ENCODE peak calls at places on chromosomes 13 and 19, in five cellular contexts. V is sigmoid colon, H is GM12878, N is IMR-90, L is stomach. Z is an unnamed sample.

GRCh38 chr19:19276386-19276785 is 3.3 kb upstream of the TM6SF2 start:
- DNase-seq in V (no peak), H (no peak), N (peak; percentile 70), L (no peak), Z (no peak)

GRCh38 chr19:10567696-10568443 is 909 bp downstream of the CDKN2D start:
- DNase-seq in V (no peak), H (no peak), N (no peak), L (no peak), Z (no peak)

GRCh38 chr19:35449347-35450043 is 1.4 kb downstream of the FFAR2 start:
- DNase-seq in V (no peak), H (no peak), N (no peak), L (peak; percentile 38), Z (no peak)

GRCh38 chr19:35975608-35976214 is 19.3 kb upstream of the SDHAF1 start:
- DNase-seq in V (no peak), H (no peak), N (peak; percentile 26), L (no peak), Z (no peak)

GRCh38 chr13:24540236-24541126 is 27.9 kb upstream of the PARP4 start:
- DNase-seq in V (no peak), H (no peak), N (no peak), L (no peak), Z (no peak)

GRCh38 chr13:39364797-39365468 is 238.1 kb downstream of the LHFPL6 start:
- DNase-seq in V (no peak), H (no peak), N (peak; percentile 48), L (no peak), Z (no peak)

GRCh38 chr19:18915639-18916038 is 3.5 kb downstream of the COPE start:
- DNase-seq in V (no peak), H (no peak), N (peak; percentile 30), L (peak; percentile 36), Z (no peak)

GRCh38 chr19:35460608-35461007 is 12.6 kb downstream of the FFAR2 start:
- DNase-seq in V (no peak), H (no peak), N (no peak), L (no peak), Z (no peak)

GRCh38 chr13:100646030-100646673 is 28.4 kb downstream of the TMTC4 start:
- DNase-seq in V (no peak), H (no peak), N (peak; percentile 31), L (peak; percentile 36), Z (no peak)

GRCh38 chr19:8585894-8586750 is 8.9 kb upstream of the MYO1F start:
- DNase-seq in V (no peak), H (no peak), N (no peak), L (peak; percentile 61), Z (no peak)

GRCh38 chr13:59666504-59666903 is 497.2 kb downstream of the DIAPH3 start:
- DNase-seq in V (no peak), H (no peak), N (peak; percentile 7), L (no peak), Z (no peak)

GRCh38 chr13:32031815-32032345 is 306 bp downstream of the FRY start:
- DNase-seq in V (no peak), H (no peak), N (no peak), L (no peak), Z (no peak)

GRCh38 chr13:109869312-109870237 is 83.2 kb upstream of the IRS2 start:
- DNase-seq in V (peak; percentile 93), H (no peak), N (peak; percentile 44), L (peak; percentile 75), Z (no peak)

GRCh38 chr19:55536951-55537740 is at the start of gene SBK2:
- DNase-seq in V (no peak), H (no peak), N (no peak), L (no peak), Z (no peak)

GRCh38 chr13:106105153-106105552 is 430.3 kb downstream of the EFNB2 start:
- DNase-seq in V (no peak), H (no peak), N (peak; percentile 11), L (no peak), Z (no peak)

GRCh38 chr13:43232866-43233265 is 209.5 kb downstream of the DNAJC15 start:
- DNase-seq in V (no peak), H (no peak), N (peak; percentile 77), L (no peak), Z (no peak)

GRCh38 chr19:46107371-46107770 is 17.1 kb downstream of the IGFL3 start:
- DNase-seq in V (no peak), H (no peak), N (peak; percentile 28), L (no peak), Z (no peak)

GRCh38 chr13:53191091-53191490 is 162.5 kb downstream of the OLFM4 start:
- DNase-seq in V (no peak), H (no peak), N (peak; percentile 11), L (no peak), Z (no peak)

GRCh38 chr13:98706446-98707110 is 45.9 kb downstream of the SLC15A1 start:
- DNase-seq in V (no peak), H (peak; percentile 9), N (peak; percentile 13), L (no peak), Z (no peak)

GRCh38 chr13:40083841-40084240 is 428.4 kb downstream of the COG6 start:
- DNase-seq in V (no peak), H (no peak), N (no peak), L (no peak), Z (no peak)

GRCh38 chr13:42405665-42406390 is 133.9 kb downstream of the AKAP11 start:
- DNase-seq in V (no peak), H (peak; percentile 97), N (peak; percentile 8), L (no peak), Z (no peak)

GRCh38 chr13:23778879-23779278 is 110.3 kb downstream of the MIPEP start:
- DNase-seq in V (no peak), H (no peak), N (peak; percentile 63), L (no peak), Z (no peak)

GRCh38 chr19:7644550-7644877 is 7.6 kb downstream of the STXBP2 start:
- DNase-seq in V (no peak), H (no peak), N (no peak), L (no peak), Z (no peak)

GRCh38 chr13:99086869-99087129 is 108.9 kb upstream of the DOCK9 start:
- DNase-seq in V (peak; percentile 74), H (no peak), N (no peak), L (no peak), Z (no peak)

GRCh38 chr13:38687246-38688229 is 661 bp downstream of the FREM2 start:
- DNase-seq in V (peak; percentile 64), H (no peak), N (no peak), L (no peak), Z (no peak)

GRCh38 chr13:52848455-52849190 is at the start of gene PCDH8:
- DNase-seq in V (no peak), H (no peak), N (no peak), L (no peak), Z (no peak)

GRCh38 chr13:103852036-103852435 is 785.8 kb upstream of the SLC10A2 start:
- DNase-seq in V (no peak), H (no peak), N (no peak), L (no peak), Z (no peak)

GRCh38 chr19:2035590-2035991 is 15.5 kb downstream of the MKNK2 start:
- DNase-seq in V (peak; percentile 66), H (no peak), N (no peak), L (no peak), Z (no peak)

GRCh38 chr19:18392417-18392816 is 5.0 kb downstream of the LRRC25 start:
- DNase-seq in V (peak; percentile 76), H (no peak), N (no peak), L (peak; percentile 86), Z (peak; percentile 90)

GRCh38 chr13:103531278-103531677 is 465.1 kb upstream of the SLC10A2 start:
- DNase-seq in V (no peak), H (no peak), N (no peak), L (no peak), Z (no peak)

GRCh38 chr13:31859546-31859945 is 120.2 kb downstream of the RXFP2 start:
- DNase-seq in V (no peak), H (no peak), N (no peak), L (no peak), Z (no peak)

GRCh38 chr13:42997381-42997780 is 5.3 kb upstream of the EPSTI1 start:
- DNase-seq in V (no peak), H (no peak), N (peak; percentile 40), L (no peak), Z (no peak)

GRCh38 chr19:40467007-40467565 is 285 bp downstream of the SPTBN4 start:
- DNase-seq in V (peak; percentile 68), H (no peak), N (no peak), L (no peak), Z (no peak)
- H3K4me3 ChIP-seq in V (peak overlapping the region; percentile 75), H (no peak overlapping the region), N (peak overlapping the region; percentile 30), L (peak overlapping the region; percentile 77), Z (peak overlapping the region; percentile 15)

DNA sequence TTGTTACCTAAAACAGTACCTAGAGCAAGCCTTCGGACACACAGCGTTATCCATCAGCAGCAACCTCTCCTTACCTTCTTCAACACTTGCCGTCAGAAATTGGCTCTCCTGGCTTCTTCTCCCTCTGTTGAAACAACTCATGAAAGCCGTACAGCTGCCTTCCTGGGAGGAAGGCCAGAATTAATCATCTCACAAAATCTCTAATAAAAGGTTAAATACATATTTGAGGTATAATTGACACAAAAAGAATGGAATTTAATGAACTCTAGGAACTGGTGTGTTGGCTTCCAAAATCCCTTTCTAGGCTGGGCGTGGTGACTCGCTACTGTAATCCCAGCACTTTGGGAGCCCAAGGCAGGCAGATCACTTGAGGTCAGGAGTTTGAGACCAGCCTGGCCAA is 37.3 kb upstream of the GTF2F2 start:
- DNase-seq in V (no peak), H (no peak), N (peak; percentile 66), L (no peak), Z (no peak)
- TF ChIP-seq POLR2A in V (no peak), H (no peak), N (no peak), L (no peak), Z (no peak)

GRCh38 chr13:82480415-82480814 is 1401.9 kb downstream of the SLITRK1 start:
- DNase-seq in V (no peak), H (no peak), N (no peak), L (no peak), Z (no peak)
- TF ChIP-seq CTCF in V (no peak), H (no peak), N (no peak), L (no peak), Z (no peak)

GRCh38 chr13:30802501-30802900 is 67.2 kb downstream of the ALOX5AP start:
- DNase-seq in V (peak; percentile 61), H (no peak), N (no peak), L (no peak), Z (no peak)
- H3K4me3 ChIP-seq in V (peak overlapping the region; percentile 50), H (no peak overlapping the region), N (no peak overlapping the region), L (peak overlapping the region; percentile 41), Z (no peak overlapping the region)

GRCh38 chr19:38385804-38386257 is 2.0 kb downstream of the GGN start:
- DNase-seq in V (no peak), H (no peak), N (no peak), L (no peak), Z (no peak)
- TF ChIP-seq POLR2A in V (no peak), H (peak; percentile 27), N (no peak), L (no peak), Z (no peak)

GRCh38 chr13:49694446-49694845 is 3.2 kb upstream of the EBPL start:
- DNase-seq in V (no peak), H (no peak), N (no peak), L (no peak), Z (no peak)

GRCh38 chr13:49690990-49691886 is at the start of gene EBPL:
- DNase-seq in V (peak; percentile 96), H (peak; percentile 47), N (peak; percentile 86), L (peak; percentile 95), Z (peak; percentile 93)

GRCh38 chr13:49693877-49694276 is 2.6 kb upstream of the EBPL start:
- DNase-seq in V (no peak), H (no peak), N (no peak), L (no peak), Z (no peak)

GRCh38 chr13:49693191-49693733 is 2.0 kb upstream of the EBPL start:
- DNase-seq in V (no peak), H (no peak), N (peak; percentile 22), L (no peak), Z (no peak)

GRCh38 chr13:49690133-49690989 is 925 bp downstream of the EBPL start:
- DNase-seq in V (no peak), H (no peak), N (peak; percentile 87), L (peak; percentile 35), Z (no peak)
- TF ChIP-seq CTCF in V (no peak), H (no peak), N (no peak), L (no peak), Z (no peak)